ENCODE peak calls at places on chromosomes 5 and 9, in nine cellular contexts. C is RKO, W is GM13977, I is sigmoid colon, L is nephron progenitor cell, M is germinal center, G is GM04504, U is EL, D is hypothalamus. Y is an unnamed sample.

GRCh38 chr9:98855592-98855991 is 48.1 kb downstream of the GALNT12 start:
- DNase-seq in I (no peak), W (no peak), M (no peak), U (no peak), D (no peak), C (no peak), G (no peak), L (no peak), Y (no peak)

GRCh38 chr5:54637654-54638053 is 120.1 kb downstream of the SNX18 start:
- DNase-seq in I (peak), W (no peak), D (no peak), L (no peak), U (no peak), G (no peak), M (no peak), C (no peak), Y (no peak)

GRCh38 chr5:57832873-57833272 is 350.3 kb upstream of the ACTBL2 start:
- DNase-seq in D (no peak), U (no peak), C (no peak), G (no peak), L (no peak), M (no peak), W (no peak), I (no peak), Y (no peak)

GRCh38 chr9:28927711-28928110 is 1354.4 kb upstream of the C9orf72 start:
- DNase-seq in L (no peak), D (no peak), M (no peak), W (no peak), U (no peak), G (no peak), I (no peak), C (no peak), Y (no peak)

GRCh38 chr9:15936316-15936869 is 383.6 kb downstream of the CCDC171 start:
- DNase-seq in W (no peak), G (peak), U (peak), M (no peak), C (no peak), D (no peak), I (no peak), L (peak), Y (no peak)

GRCh38 chr9:31334837-31335528 is 1049.5 kb upstream of the ACO1 start:
- DNase-seq in U (no peak), L (no peak), M (no peak), I (no peak), G (no peak), D (no peak), W (no peak), C (no peak), Y (no peak)

GRCh38 chr9:89603629-89604462 is 966 bp upstream of the GADD45G start:
- DNase-seq in L (peak), U (peak), D (peak), I (peak), M (peak), G (no peak), W (peak), C (peak), Y (peak)

GRCh38 chr5:126811515-126812198 is 34.7 kb downstream of the LMNB1 start:
- DNase-seq in W (no peak), I (no peak), D (no peak), L (no peak), U (peak), C (peak), G (no peak), M (no peak), Y (no peak)

GRCh38 chr5:159448841-159449407 is 118.6 kb upstream of the IL12B start:
- DNase-seq in C (no peak), M (no peak), L (no peak), U (no peak), I (no peak), W (no peak), D (no peak), G (no peak), Y (no peak)

GRCh38 chr9:89433826-89434225 is 64.1 kb downstream of the SEMA4D start:
- DNase-seq in I (no peak), L (no peak), M (no peak), C (peak), U (peak), W (no peak), G (peak), D (no peak), Y (no peak)

GRCh38 chr9:7166074-7166473 is 408.3 kb downstream of the KDM4C start:
- DNase-seq in C (no peak), U (no peak), I (no peak), L (no peak), D (no peak), W (no peak), M (no peak), G (no peak), Y (no peak)

GRCh38 chr5:42612997-42613396 is 143.6 kb upstream of the CCDC152 start:
- DNase-seq in W (no peak), I (no peak), U (no peak), G (peak), D (no peak), M (no peak), C (no peak), L (no peak), Y (no peak)

GRCh38 chr9:113523421-113524141 is 60.1 kb downstream of the RGS3 start:
- DNase-seq in M (peak), I (no peak), W (peak), G (no peak), C (no peak), L (no peak), U (no peak), D (no peak), Y (no peak)

GRCh38 chr5:10069781-10070313 is 179.8 kb downstream of the ATPSCKMT start:
- DNase-seq in C (no peak), G (no peak), L (no peak), W (peak), M (no peak), I (no peak), D (no peak), U (no peak), Y (no peak)

GRCh38 chr5:69331528-69332445 is 814 bp downstream of the CCDC125 start:
- DNase-seq in M (peak), G (no peak), L (no peak), I (no peak), W (no peak), C (peak), D (no peak), U (no peak), Y (no peak)

GRCh38 chr5:19319252-19319651 is 668.7 kb downstream of the CDH18 start:
- DNase-seq in D (no peak), U (no peak), W (no peak), L (no peak), I (no peak), M (no peak), G (no peak), C (no peak), Y (no peak)

GRCh38 chr9:124010303-124010664 is 1.3 kb upstream of the LHX2 start:
- DNase-seq in C (no peak), M (no peak), D (no peak), L (no peak), G (no peak), U (no peak), I (no peak), W (no peak), Y (no peak)

GRCh38 chr9:107750741-107751521 is 261.4 kb upstream of the KLF4 start:
- DNase-seq in C (peak), G (peak), L (no peak), M (no peak), D (peak), U (peak), I (peak), W (no peak), Y (no peak)

GRCh38 chr5:78429332-78429849 is 69.0 kb downstream of the SCAMP1 start:
- DNase-seq in L (no peak), G (no peak), C (no peak), M (no peak), U (no peak), I (no peak), D (no peak), W (no peak), Y (no peak)

GRCh38 chr5:440413-441180 is 2.4 kb upstream of the EXOC3 start:
- DNase-seq in L (no peak), W (peak), G (no peak), D (no peak), U (no peak), M (no peak), I (peak), C (no peak), Y (no peak)

GRCh38 chr9:92988215-92988731 is 41.0 kb downstream of the FGD3 start:
- DNase-seq in G (no peak), W (no peak), L (no peak), U (no peak), I (no peak), D (no peak), M (no peak), C (no peak), Y (no peak)

GRCh38 chr5:136763548-136763947 is 398.2 kb upstream of the TRPC7 start:
- DNase-seq in L (no peak), M (no peak), W (no peak), D (no peak), I (no peak), C (no peak), U (no peak), G (no peak), Y (no peak)

GRCh38 chr5:133467325-133467700 is 145.0 kb downstream of the FSTL4 start:
- DNase-seq in G (no peak), U (no peak), D (no peak), M (no peak), L (peak), C (no peak), W (no peak), I (no peak), Y (no peak)

GRCh38 chr5:73816656-73817420 is 190.8 kb downstream of the ARHGEF28 start:
- DNase-seq in M (no peak), I (no peak), C (no peak), D (no peak), U (peak), G (peak), L (no peak), W (no peak), Y (no peak)